ENCODE peak calls at places on chromosomes 2 and 18, in six cellular contexts. Y, S, L, N, U and O are unnamed samples.

GRCh38 chr2:222982010-222982908 is 69.7 kb upstream of the KCNE4 start:
- DNase-seq in Y (peak; percentile 84), L (peak; percentile 48), U (peak; percentile 55), S (peak; percentile 23), N (peak; percentile 48), O (no peak)

GRCh38 chr18:41982942-41983660 is 28.1 kb downstream of the PIK3C3 start:
- DNase-seq in U (no peak), L (no peak), N (no peak), Y (no peak), S (no peak), O (no peak)

GRCh38 chr18:55863876-55864275 is 275.9 kb upstream of the TCF4 start:
- DNase-seq in Y (no peak), U (no peak), L (no peak), N (no peak), S (peak; percentile 49), O (no peak)

GRCh38 chr18:58362027-58362575 is 266.8 kb downstream of the ALPK2 start:
- DNase-seq in S (no peak), U (no peak), Y (peak; percentile 83), L (no peak), N (no peak), O (peak; percentile 44)

GRCh38 chr2:19746611-19747309 is 155.0 kb downstream of the TTC32 start:
- DNase-seq in Y (peak; percentile 48), N (no peak), U (peak; percentile 70), S (no peak), L (no peak), O (no peak)

GRCh38 chr2:43223412-43224040 is 2.9 kb downstream of the ZFP36L2 start:
- DNase-seq in L (no peak), U (no peak), N (no peak), S (no peak), Y (peak; percentile 30), O (no peak)

GRCh38 chr2:196170681-196171247 is 614 bp downstream of the STK17B start:
- DNase-seq in L (no peak), Y (peak; percentile 31), N (no peak), S (peak; percentile 21), U (peak; percentile 28), O (no peak)

GRCh38 chr2:216001201-216001600 is 12.2 kb downstream of the MREG start:
- DNase-seq in L (no peak), N (no peak), Y (no peak), U (no peak), S (no peak), O (no peak)

GRCh38 chr18:32358529-32358928 is 112.2 kb downstream of the GAREM1 start:
- DNase-seq in U (peak; percentile 22), N (no peak), Y (no peak), L (no peak), S (no peak), O (no peak)

GRCh38 chr2:135676031-135676430 is 65.6 kb upstream of the UBXN4 start:
- DNase-seq in N (no peak), Y (no peak), U (no peak), S (no peak), L (no peak), O (no peak)

GRCh38 chr2:129277188-129277587 is 702.3 kb upstream of the RAB6C start:
- DNase-seq in N (no peak), L (no peak), S (no peak), U (no peak), Y (no peak), O (no peak)

GRCh38 chr2:240893363-240893828 is 2.6 kb downstream of the MAB21L4 start:
- DNase-seq in L (no peak), U (no peak), N (no peak), S (no peak), Y (no peak), O (no peak)

GRCh38 chr2:197159681-197160211 is 150.8 kb downstream of the ANKRD44 start:
- DNase-seq in U (no peak), L (no peak), N (no peak), Y (peak; percentile 75), S (no peak), O (no peak)

GRCh38 chr2:201218780-201219179 is 35.8 kb downstream of the CASP10 start:
- DNase-seq in U (no peak), Y (no peak), S (no peak), L (no peak), N (no peak), O (no peak)

GRCh38 chr18:245282-245847 is 22.5 kb downstream of the THOC1 start:
- DNase-seq in L (no peak), Y (no peak), U (no peak), N (no peak), S (no peak), O (no peak)